ENCODE peak calls at places on chromosomes 4 and X, in four cellular contexts. S is H1, I is K562, H is GM12878. C is an unnamed sample.
A peak's percentile ranks its signal among the peaks of the same experiment; 100 is the strongest.

GRCh38 chr4:25174674-25175073 is 14.4 kb upstream of the SEPSECS start:
- DNase-seq in I (no peak), S (no peak), H (no peak), C (no peak)

GRCh38 chr4:21826071-21826470 is 122.5 kb downstream of the KCNIP4 start:
- DNase-seq in H (no peak), I (no peak), S (no peak), C (no peak)

GRCh38 chr4:76539979-76540378 is 105.0 kb downstream of the SHROOM3 start:
- DNase-seq in H (no peak), I (no peak), S (no peak), C (no peak)

GRCh38 chr4:53450773-53451172 is 73.3 kb downstream of the FIP1L1 start:
- DNase-seq in I (no peak), H (no peak), S (no peak), C (no peak)

GRCh38 chr4:157128395-157128794 is 52.4 kb downstream of the GLRB start:
- DNase-seq in S (no peak), H (no peak), I (no peak), C (peak; percentile 15)

GRCh38 chr4:19961092-19961491 is 290.6 kb upstream of the SLIT2 start:
- DNase-seq in H (no peak), I (no peak), S (no peak), C (no peak)

GRCh38 chr4:140176735-140177134 is 22.8 kb upstream of the MAML3 start:
- DNase-seq in S (no peak), I (no peak), H (no peak), C (no peak)

GRCh38 chrX:8783100-8784098 is 17.8 kb downstream of the FAM9A start:
- DNase-seq in H (no peak), S (peak; percentile 71), I (peak; percentile 22), C (no peak)

GRCh38 chrX:111270339-111270738 is at the start of gene CAPN6:
- DNase-seq in I (no peak), H (no peak), S (peak; percentile 43), C (no peak)

GRCh38 chrX:1491851-1492349 is 39.2 kb upstream of the ASMTL start:
- DNase-seq in S (peak; percentile 86), H (peak; percentile 87), I (peak; percentile 78), C (peak; percentile 66)

DNA sequence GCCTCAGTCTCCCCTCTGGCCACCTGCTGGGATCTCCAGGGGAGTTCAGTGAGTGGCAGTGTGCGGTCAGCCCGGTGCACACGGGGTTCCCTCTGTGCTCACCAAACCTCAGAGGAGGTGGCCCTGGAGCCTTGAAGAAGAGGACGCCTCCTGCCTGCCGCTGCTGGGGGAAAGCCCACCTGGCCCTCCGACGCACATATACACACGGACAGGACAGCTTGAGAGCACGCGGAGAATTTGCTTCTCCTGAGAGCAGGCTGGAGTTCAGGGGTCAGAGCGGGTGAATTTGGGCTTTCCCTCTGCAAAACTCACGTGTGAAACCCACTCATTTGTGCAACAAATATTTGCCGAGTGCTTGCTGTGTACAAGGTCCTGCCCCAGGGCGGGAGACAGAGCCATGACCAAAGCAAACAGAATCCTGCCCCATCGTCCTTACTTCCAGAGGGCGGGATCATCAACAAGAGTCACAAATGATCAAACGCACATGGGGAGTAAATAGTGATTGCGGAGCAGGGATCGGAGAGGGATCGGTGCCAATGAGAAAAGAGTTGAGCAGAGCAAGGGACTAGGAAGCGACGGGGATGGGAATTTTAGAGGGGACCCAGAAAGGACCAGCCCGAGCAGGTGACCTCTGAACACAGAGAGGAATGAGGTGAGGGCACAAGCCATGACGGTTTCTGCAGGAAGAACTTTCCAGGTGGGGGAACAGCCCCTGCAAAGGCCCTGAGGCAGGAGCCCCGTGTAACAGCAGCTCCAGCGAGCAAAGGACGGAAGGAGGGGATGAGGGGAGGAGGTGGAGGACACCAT is 17.6 kb downstream of the BLOC1S4 start:
- DNase-seq in S (no peak), H (no peak), I (no peak), C (no peak)
- TF ChIP-seq EGR1 in S (no peak), H (no peak), I (no peak), C (no peak)

DNA sequence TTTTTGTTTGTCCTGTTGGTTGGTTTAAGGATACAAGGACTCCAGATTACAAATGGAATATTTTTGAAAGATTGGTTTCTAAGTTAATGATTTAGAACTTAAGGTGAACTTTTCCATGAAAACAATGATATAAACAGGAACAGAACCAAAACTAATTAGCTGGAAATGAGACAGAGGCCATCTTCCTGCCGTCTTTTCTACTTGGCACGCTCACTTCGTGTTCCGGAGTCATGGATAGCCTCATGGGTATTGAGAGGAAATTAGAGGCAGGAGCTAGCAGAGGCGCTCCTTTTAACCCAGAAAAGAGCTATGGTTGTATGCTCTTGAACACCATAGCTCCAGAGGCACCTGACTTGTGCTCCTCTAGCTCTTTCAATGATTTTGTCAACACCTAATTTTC is 2.4 kb downstream of the FAM241A start:
- DNase-seq in H (no peak), S (no peak), I (no peak), C (no peak)
- TF ChIP-seq EGR1 in H (no peak), S (no peak), I (no peak), C (no peak)

GRCh38 chrX:12955882-12956703 is 18.8 kb upstream of the TMSB4X start:
- DNase-seq in H (peak; percentile 77), I (peak; percentile 75), S (no peak), C (peak; percentile 46)

GRCh38 chrX:12958461-12958860 is 16.4 kb upstream of the TMSB4X start:
- DNase-seq in H (no peak), S (no peak), I (no peak), C (no peak)

GRCh38 chrX:12954981-12955380 is 19.9 kb upstream of the TMSB4X start:
- DNase-seq in H (no peak), S (no peak), I (no peak), C (no peak)

GRCh38 chrX:12958059-12958458 is 16.9 kb upstream of the TMSB4X start:
- DNase-seq in I (no peak), H (peak; percentile 51), S (no peak), C (no peak)

DNA sequence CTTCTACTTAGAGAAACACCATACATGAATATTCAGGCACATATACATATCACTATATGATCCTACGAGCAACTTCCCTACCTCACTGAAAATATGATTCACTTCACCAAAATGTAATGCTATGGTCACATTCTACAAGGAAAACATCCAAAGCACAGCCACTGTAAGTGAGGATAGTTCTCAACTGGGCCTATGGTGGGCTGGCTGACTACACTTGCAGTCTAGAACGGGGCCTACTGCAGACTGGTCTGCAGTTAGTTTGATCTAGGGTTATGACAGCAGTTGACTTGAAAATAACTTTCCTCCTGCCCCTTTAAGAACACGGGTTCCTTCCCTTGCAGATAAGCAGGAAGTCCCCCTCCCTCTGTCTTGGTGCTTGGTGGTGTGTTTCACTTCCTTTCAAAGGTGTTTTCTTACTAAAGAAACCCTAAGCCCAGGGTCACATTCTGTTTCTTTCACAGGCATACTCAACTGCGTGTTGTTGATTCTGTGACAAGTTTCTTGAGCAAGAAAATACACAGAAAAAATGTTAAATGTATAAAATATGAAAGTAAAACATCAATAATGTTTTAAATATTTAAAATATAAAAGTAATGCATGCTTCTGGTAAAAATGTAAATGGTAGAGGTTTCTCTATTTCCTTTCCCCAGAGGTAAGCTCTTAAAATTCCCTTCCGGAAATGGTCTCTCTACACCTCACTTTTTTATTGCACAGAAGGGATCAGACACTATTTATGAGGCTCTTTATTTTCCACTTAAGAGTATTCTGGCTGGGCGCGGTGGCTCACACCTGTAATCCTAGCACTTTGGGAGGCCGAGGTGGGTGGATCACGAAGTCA is 18.0 kb upstream of the TMSB4X start:
- DNase-seq in H (peak; percentile 91), I (peak; percentile 84), S (no peak), C (peak; percentile 37)
- TF ChIP-seq EGR1 in H (no peak), I (no peak), S (no peak), C (no peak)

GRCh38 chrX:129930941-129931410 is 25.0 kb downstream of the UTP14A start:
- DNase-seq in I (peak; percentile 24), S (peak; percentile 54), H (no peak), C (no peak)
- TF ChIP-seq EGR1 in I (no peak), S (no peak), H (no peak), C (no peak)

DNA sequence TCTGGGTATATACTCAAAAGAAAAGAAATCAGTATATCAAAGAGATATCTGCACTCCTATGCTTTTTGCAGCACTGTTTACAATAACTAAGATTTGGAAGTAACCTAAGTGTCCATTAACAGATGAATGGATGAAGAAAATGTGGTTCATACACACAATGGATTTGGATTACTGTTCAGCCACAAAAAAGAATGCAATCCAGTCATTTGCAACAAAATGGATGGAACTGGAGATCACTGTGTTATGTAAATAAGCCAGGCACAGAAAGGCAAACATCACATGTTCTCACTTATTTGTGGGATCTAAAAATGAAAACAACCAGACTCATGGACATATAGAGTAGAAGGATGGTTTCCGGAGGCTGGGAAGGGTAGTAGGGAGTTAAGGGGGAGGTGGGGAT is 17.6 kb upstream of the NXT2 start:
- DNase-seq in S (no peak), H (no peak), I (no peak), C (no peak)
- TF ChIP-seq EGR1 in S (no peak), H (no peak), I (no peak), C (no peak)

DNA sequence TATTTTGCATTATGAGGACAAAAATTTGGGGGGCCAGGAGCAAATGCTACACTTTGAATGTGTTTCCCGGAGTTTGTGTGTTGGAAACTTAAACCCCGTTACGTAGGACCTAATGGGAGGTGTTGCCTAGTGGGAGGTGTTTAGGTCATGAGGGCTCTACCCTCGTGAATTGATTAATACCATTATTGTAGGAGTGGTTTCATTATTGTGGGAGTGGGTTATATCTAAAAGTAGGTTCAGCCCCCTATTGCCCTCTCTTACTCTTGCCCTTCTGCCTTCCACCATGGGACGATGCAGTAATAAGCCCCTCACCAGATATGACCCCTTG is 15.5 kb downstream of the UBA6 start:
- DNase-seq in H (no peak), I (no peak), S (no peak), C (no peak)
- TF ChIP-seq EGR1 in H (no peak), I (no peak), S (no peak), C (no peak)

DNA sequence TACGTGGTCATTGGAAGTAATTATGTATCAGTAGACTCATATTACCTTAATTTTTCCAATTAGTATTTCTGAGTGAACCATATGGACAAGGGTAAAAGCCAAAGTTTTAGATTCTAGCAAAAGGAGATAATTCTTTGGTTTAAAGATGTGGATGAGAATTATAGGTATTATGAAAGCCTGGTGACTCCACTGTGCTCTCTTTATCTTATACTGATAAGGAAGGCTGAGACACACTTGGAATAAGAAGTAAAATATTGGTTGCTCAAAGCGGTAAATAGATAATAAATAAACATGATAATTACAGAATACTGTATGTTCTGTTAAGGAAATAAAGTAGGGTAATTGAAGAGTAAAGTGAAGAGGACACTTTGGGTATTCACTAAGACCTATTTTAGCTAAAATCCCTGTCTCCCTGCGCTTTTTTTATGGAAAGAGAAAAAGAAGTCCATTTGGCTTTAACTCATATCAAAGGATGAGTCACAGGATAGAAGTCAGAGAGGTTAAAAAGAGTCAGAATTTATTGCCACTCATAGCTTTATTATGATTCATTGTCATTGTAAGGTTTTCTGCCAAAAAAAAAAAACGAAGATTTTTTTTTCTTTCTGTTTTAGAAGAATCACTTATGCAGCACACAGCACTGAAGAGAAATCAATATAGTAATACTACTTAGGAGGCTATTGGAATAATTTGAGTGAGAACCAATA is 2463.2 kb downstream of the ARAP2 start:
- DNase-seq in H (no peak), S (no peak), I (no peak), C (peak; percentile 55)
- TF ChIP-seq EGR1 in H (no peak), S (no peak), I (no peak), C (no peak)

GRCh38 chr4:13704761-13705160 is 77.2 kb upstream of the BOD1L1 start:
- DNase-seq in S (no peak), I (no peak), H (no peak), C (no peak)

GRCh38 chr4:13700196-13701140 is 72.9 kb upstream of the BOD1L1 start:
- DNase-seq in S (no peak), I (no peak), H (no peak), C (no peak)

GRCh38 chr4:13703096-13703495 is 75.6 kb upstream of the BOD1L1 start:
- DNase-seq in S (no peak), I (no peak), H (no peak), C (no peak)

GRCh38 chr4:13704020-13704419 is 76.5 kb upstream of the BOD1L1 start:
- DNase-seq in H (no peak), S (no peak), I (no peak), C (no peak)

GRCh38 chr4:13701937-13702446 is 74.5 kb upstream of the BOD1L1 start:
- DNase-seq in I (no peak), H (no peak), S (no peak), C (peak; percentile 13)
- TF ChIP-seq EGR1 in I (no peak), H (no peak), S (no peak), C (no peak)

C was measured in HCT116.